ENCODE peak calls at places on chromosome 14, in five cellular contexts. O, P, B, D and U are unnamed samples.

GRCh38 chr14:102593841-102594170 is 1.4 kb downstream of the RCOR1 start:
- DNase-seq in O (no peak), P (no peak), B (no peak), D (no peak), U (no peak)

GRCh38 chr14:93972618-93973205 is 3.7 kb downstream of the ASB2 start:
- DNase-seq in O (no peak), P (no peak), B (no peak), D (no peak), U (no peak)

GRCh38 chr14:73250317-73250713 is 13.0 kb downstream of the PAPLN start:
- DNase-seq in O (no peak), P (no peak), B (no peak), D (peak), U (no peak)

GRCh38 chr14:92850492-92850891 is 56.4 kb downstream of the GOLGA5 start:
- DNase-seq in O (peak), P (no peak), B (no peak), D (no peak), U (no peak)

GRCh38 chr14:65045691-65046090 is 56.6 kb downstream of the MAX start:
- DNase-seq in O (no peak), P (no peak), B (no peak), D (no peak), U (no peak)

GRCh38 chr14:67487332-67487731 is 1.2 kb downstream of the TMEM229B start:
- DNase-seq in O (no peak), P (no peak), B (no peak), D (no peak), U (no peak)

GRCh38 chr14:56129941-56130340 is 11.7 kb downstream of the PELI2 start:
- DNase-seq in O (no peak), P (no peak), B (no peak), D (no peak), U (no peak)

GRCh38 chr14:33657478-33657877 is 293.4 kb downstream of the EGLN3 start:
- DNase-seq in O (no peak), P (no peak), B (no peak), D (no peak), U (no peak)

GRCh38 chr14:74190910-74191575 is 48.2 kb upstream of the VSX2 start:
- DNase-seq in O (peak), P (no peak), B (no peak), D (no peak), U (no peak)

GRCh38 chr14:92903359-92903758 is 19.6 kb upstream of the CHGA start:
- DNase-seq in O (no peak), P (no peak), B (no peak), D (no peak), U (no peak)

GRCh38 chr14:73696466-73697390 is 17.5 kb downstream of the PNMA1 start:
- DNase-seq in O (peak), P (no peak), B (no peak), D (no peak), U (no peak)

GRCh38 chr14:95495538-95496025 is 20.9 kb downstream of the SYNE3 start:
- DNase-seq in O (no peak), P (no peak), B (no peak), D (no peak), U (no peak)